ENCODE peak calls at places on chromosomes 2 and 18, in ten cellular contexts. T is gastrocnemius medialis, K is esophagus muscularis mucosa, V is HCT116, R is body of pancreas, F is GM12891, D is A549, L is GM12892, E is heart left ventricle, W is ovary. A is an unnamed sample.

GRCh38 chr2:66050392-66050791 is 384.5 kb upstream of the MEIS1 start:
- DNase-seq in T (no peak), K (no peak), V (no peak), R (no peak), F (no peak), D (no peak), L (no peak), E (no peak), W (no peak), A (no peak)

GRCh38 chr2:15159751-15160177 is 401.4 kb downstream of the NBAS start:
- DNase-seq in T (no peak), K (no peak), V (peak; percentile 38), R (no peak), F (no peak), D (no peak), L (no peak), E (no peak), W (no peak), A (no peak)

GRCh38 chr18:74994502-74995403 is 214.2 kb downstream of the PTGR3 start:
- DNase-seq in T (no peak), K (no peak), V (no peak), R (no peak), F (no peak), D (no peak), L (no peak), E (peak; percentile 64), W (no peak), A (no peak)

GRCh38 chr2:163155925-163156324 is 317.4 kb upstream of the KCNH7 start:
- DNase-seq in T (no peak), K (no peak), V (no peak), R (no peak), F (no peak), D (no peak), L (no peak), E (no peak), W (no peak), A (no peak)

GRCh38 chr2:226524381-226524843 is 275.2 kb downstream of the IRS1 start:
- DNase-seq in T (no peak), K (no peak), V (no peak), R (no peak), F (no peak), D (no peak), L (no peak), E (no peak), W (no peak), A (no peak)

GRCh38 chr2:90207454-90208058 is 1516.1 kb downstream of the RPIA start:
- DNase-seq in T (no peak), K (no peak), V (no peak), R (no peak), F (peak; percentile 1), D (peak; percentile 18), L (peak; percentile 2), E (no peak), W (no peak), A (peak; percentile 8)

GRCh38 chr18:22171839-22172582 is 2.6 kb downstream of the GATA6 start:
- DNase-seq in T (no peak), K (peak; percentile 42), V (no peak), R (peak; percentile 50), F (no peak), D (no peak), L (no peak), E (no peak), W (peak; percentile 60), A (no peak)

GRCh38 chr2:226623587-226624368 is 175.8 kb downstream of the IRS1 start:
- DNase-seq in T (no peak), K (no peak), V (no peak), R (no peak), F (no peak), D (no peak), L (no peak), E (no peak), W (no peak), A (no peak)

GRCh38 chr2:152038451-152038958 is 60.3 kb downstream of the CACNB4 start:
- DNase-seq in T (peak; percentile 30), K (no peak), V (no peak), R (no peak), F (no peak), D (no peak), L (no peak), E (no peak), W (no peak), A (no peak)

GRCh38 chr18:79524181-79525078 is 128.7 kb downstream of the NFATC1 start:
- DNase-seq in T (no peak), K (no peak), V (no peak), R (no peak), F (peak; percentile 67), D (no peak), L (peak; percentile 56), E (peak; percentile 65), W (peak; percentile 33), A (no peak)

GRCh38 chr2:28748176-28748575 is 3.5 kb upstream of the PPP1CB start:
- DNase-seq in T (no peak), K (no peak), V (no peak), R (no peak), F (no peak), D (no peak), L (no peak), E (no peak), W (no peak), A (no peak)

GRCh38 chr2:128589681-128590080 is 271.0 kb upstream of the HS6ST1 start:
- DNase-seq in T (no peak), K (no peak), V (no peak), R (no peak), F (no peak), D (no peak), L (no peak), E (no peak), W (no peak), A (no peak)

GRCh38 chr2:207970138-207970824 is 55.0 kb downstream of the PLEKHM3 start:
- DNase-seq in T (no peak), K (no peak), V (no peak), R (no peak), F (no peak), D (no peak), L (no peak), E (no peak), W (no peak), A (no peak)

GRCh38 chr2:205086689-205087088 is 541.4 kb downstream of the PARD3B start:
- DNase-seq in T (no peak), K (no peak), V (no peak), R (no peak), F (no peak), D (no peak), L (no peak), E (no peak), W (no peak), A (no peak)

GRCh38 chr2:112891333-112891950 is 19.5 kb upstream of the IL37 start:
- DNase-seq in T (no peak), K (peak; percentile 60), V (peak; percentile 72), R (no peak), F (no peak), D (no peak), L (no peak), E (no peak), W (no peak), A (no peak)

GRCh38 chr2:10839813-10840212 is 27.2 kb upstream of the PDIA6 start:
- DNase-seq in T (no peak), K (no peak), V (no peak), R (no peak), F (no peak), D (no peak), L (no peak), E (no peak), W (no peak), A (no peak)

GRCh38 chr2:119441376-119442231 is 9.9 kb downstream of the TMEM37 start:
- DNase-seq in T (no peak), K (no peak), V (no peak), R (no peak), F (no peak), D (no peak), L (no peak), E (no peak), W (no peak), A (no peak)
- TF ChIP-seq POLR2A in T (no peak), K (no peak), V (no peak), R (no peak), F (no peak), D (no peak), L (no peak), E (no peak), W (no peak), A (no peak)

GRCh38 chr2:240386321-240386720 is 49.1 kb upstream of the GPC1 start:
- DNase-seq in T (no peak), K (no peak), V (no peak), R (no peak), F (no peak), D (no peak), L (no peak), E (peak; percentile 43), W (peak; percentile 19), A (no peak)
- TF ChIP-seq POLR2A in T (no peak), K (no peak), V (no peak), R (no peak), F (no peak), D (no peak), L (no peak), E (no peak), W (no peak), A (no peak)

GRCh38 chr2:189580267-189580661 is 322 bp downstream of the SLC40A1 start:
- DNase-seq in T (peak; percentile 25), K (no peak), V (no peak), R (peak; percentile 43), F (no peak), D (peak; percentile 17), L (peak; percentile 8), E (peak; percentile 65), W (peak; percentile 53), A (no peak)

GRCh38 chr2:189579585-189579984 is 1.0 kb downstream of the SLC40A1 start:
- DNase-seq in T (no peak), K (no peak), V (no peak), R (no peak), F (no peak), D (no peak), L (no peak), E (no peak), W (no peak), A (no peak)

GRCh38 chr2:189581354-189582139 is 961 bp upstream of the SLC40A1 start:
- DNase-seq in T (no peak), K (no peak), V (no peak), R (peak; percentile 51), F (no peak), D (no peak), L (peak; percentile 5), E (peak; percentile 66), W (peak; percentile 56), A (no peak)

GRCh38 chr2:189582140-189582825 is 1.7 kb upstream of the SLC40A1 start:
- DNase-seq in T (no peak), K (no peak), V (no peak), R (no peak), F (no peak), D (no peak), L (no peak), E (no peak), W (no peak), A (no peak)

GRCh38 chr2:189580662-189581353 is at the start of gene SLC40A1:
- DNase-seq in T (peak; percentile 83), K (no peak), V (no peak), R (peak; percentile 92), F (peak; percentile 41), D (peak; percentile 51), L (peak; percentile 33), E (peak; percentile 92), W (peak; percentile 91), A (no peak)
- TF ChIP-seq POLR2A in T (peak; percentile 84), K (peak; percentile 30), V (no peak), R (peak; percentile 97), F (no peak), D (peak; percentile 87), L (no peak), E (no peak), W (peak; percentile 97), A (no peak)

GRCh38 chr2:82790277-82791021 is 1668.6 kb downstream of the SUCLG1 start:
- DNase-seq in T (no peak), K (no peak), V (no peak), R (peak; percentile 8), F (no peak), D (no peak), L (no peak), E (no peak), W (no peak), A (peak; percentile 5)
- TF ChIP-seq POLR2A in T (no peak), K (no peak), V (no peak), R (no peak), F (no peak), D (no peak), L (no peak), E (no peak), W (no peak), A (no peak)